ENCODE peak calls at places on chromosomes 6 and 20, in ten cellular contexts. N is lower leg skin; C is occipital lobe; E is glutamatergic neuron; D is activated CD4-positive, alpha-beta T cell treated with anti-CD3 and anti-CD28 coated beads, Interleukin-2, amount 10 ng/mL, durations not matched to agents 7 days and 5 days; S is NCI-H2171 treated with DMSO at 0.1 percent for 48 hours; U is activated naive CD4-positive, alpha-beta T cell treated with anti-CD3 and anti-CD28 coated beads, Interleukin-2, amount 10 ng/mL, durations not matched to agents 7 days and 5 days; Z is NCI-H748 treated with DMSO at 0.1 percent for 48 hours; H is upper lobe of left lung; G is cardiac fibroblast. I is an unnamed sample.

GRCh38 chr6:75815756-75816155 is 66.7 kb downstream of the MYO6 start:
- DNase-seq in S (no peak), N (no peak), E (no peak), D (no peak), C (no peak), G (no peak), H (no peak), U (no peak), Z (no peak), I (no peak)

GRCh38 chr6:73798592-73798991 is 102.6 kb downstream of the CD109 start:
- DNase-seq in N (no peak), C (no peak), H (no peak), Z (no peak), G (peak), S (no peak), E (no peak), D (no peak), U (no peak), I (no peak)

GRCh38 chr20:46050444-46050843 is 21.4 kb downstream of the SLC12A5 start:
- DNase-seq in N (no peak), D (no peak), U (no peak), Z (no peak), C (no peak), H (no peak), E (no peak), G (no peak), S (no peak), I (no peak)

GRCh38 chr6:99138445-99138844 is 190.7 kb upstream of the FBXL4 start:
- DNase-seq in U (no peak), E (no peak), H (no peak), D (no peak), C (no peak), S (no peak), G (no peak), Z (peak), N (no peak), I (peak)

GRCh38 chr20:3068986-3069900 is 2.2 kb upstream of the OXT start:
- DNase-seq in C (no peak), D (peak), U (peak), S (no peak), N (no peak), H (no peak), Z (no peak), G (no peak), E (no peak), I (peak)

GRCh38 chr6:14212632-14213031 is 95.1 kb downstream of the CD83 start:
- DNase-seq in D (no peak), N (no peak), G (no peak), S (no peak), E (no peak), H (no peak), C (no peak), Z (no peak), U (no peak), I (no peak)

GRCh38 chr20:47411161-47411560 is 54.7 kb upstream of the ZMYND8 start:
- DNase-seq in N (no peak), E (no peak), C (peak), S (no peak), U (no peak), D (no peak), G (peak), Z (no peak), H (no peak), I (no peak)

GRCh38 chr6:155493694-155494143 is 38.1 kb upstream of the NOX3 start:
- DNase-seq in N (no peak), Z (no peak), G (peak), H (peak), D (no peak), S (no peak), E (no peak), C (peak), U (no peak), I (no peak)

GRCh38 chr6:78526432-78526831 is 340.9 kb upstream of the IRAK1BP1 start:
- DNase-seq in S (no peak), E (no peak), C (no peak), N (no peak), U (no peak), H (no peak), D (no peak), Z (no peak), G (no peak), I (peak)

GRCh38 chr20:59740621-59741020 is 136.3 kb downstream of the PHACTR3 start:
- DNase-seq in Z (no peak), C (no peak), G (no peak), H (no peak), E (no peak), N (no peak), S (no peak), D (no peak), U (no peak), I (no peak)

GRCh38 chr6:155084431-155085123 is 89.5 kb downstream of the TIAM2 start:
- DNase-seq in U (no peak), H (no peak), N (no peak), S (no peak), Z (no peak), D (no peak), E (no peak), G (no peak), C (no peak), I (no peak)

GRCh38 chr6:89035252-89036106 is 45.1 kb upstream of the PNRC1 start:
- DNase-seq in U (no peak), D (no peak), H (peak), N (peak), Z (no peak), S (no peak), G (peak), E (no peak), C (peak), I (peak)

GRCh38 chr20:33812673-33813462 is 1.7 kb downstream of the CHMP4B start:
- DNase-seq in D (no peak), U (no peak), E (no peak), C (no peak), Z (no peak), G (peak), N (no peak), S (no peak), H (no peak), I (peak)

GRCh38 chr20:47317127-47317895 is 39.2 kb downstream of the ZMYND8 start:
- DNase-seq in H (peak), U (peak), D (peak), E (peak), G (peak), S (peak), N (peak), Z (no peak), C (peak), I (peak)

GRCh38 chr20:10216146-10216741 is 2.4 kb upstream of the SNAP25 start:
- DNase-seq in U (no peak), S (peak), D (no peak), H (no peak), Z (peak), C (no peak), E (no peak), G (peak), N (no peak), I (no peak)

GRCh38 chr20:5400164-5400762 is 83.5 kb upstream of the PROKR2 start:
- DNase-seq in E (no peak), Z (no peak), C (no peak), N (no peak), H (no peak), U (peak), S (no peak), G (peak), D (peak), I (peak)

GRCh38 chr6:165849539-165850430 is 186.7 kb upstream of the PDE10A start:
- DNase-seq in N (no peak), C (no peak), D (no peak), E (peak), H (no peak), Z (no peak), U (no peak), S (no peak), G (peak), I (no peak)

GRCh38 chr20:45835230-45836224 is 1.9 kb downstream of the SNX21 start:
- DNase-seq in N (peak), D (no peak), C (no peak), Z (no peak), E (no peak), G (peak), S (no peak), U (no peak), H (no peak), I (no peak)

GRCh38 chr20:9407805-9408421 is 106.5 kb upstream of the LAMP5 start:
- DNase-seq in D (peak), N (no peak), S (peak), E (peak), G (peak), Z (peak), H (peak), U (peak), C (peak), I (peak)

GRCh38 chr6:136744889-136745288 is 47.4 kb downstream of the MAP3K5 start:
- DNase-seq in E (no peak), G (no peak), D (no peak), N (no peak), H (no peak), Z (no peak), S (no peak), U (no peak), C (no peak), I (no peak)

GRCh38 chr6:159700970-159701369 is 7.9 kb upstream of the SOD2 start:
- DNase-seq in H (no peak), U (no peak), D (no peak), E (no peak), G (no peak), Z (no peak), C (no peak), N (no peak), S (peak), I (no peak)

GRCh38 chr6:45105170-45105820 is 222.8 kb upstream of the RUNX2 start:
- DNase-seq in C (no peak), E (no peak), D (no peak), Z (no peak), S (no peak), H (no peak), N (no peak), G (no peak), U (no peak), I (no peak)